ENCODE peak calls at places on chromosome 21, in six cellular contexts. E, S, T, P, R and H are unnamed samples.

GRCh38 chr21:27168084-27168483 is 201.2 kb upstream of the ADAMTS5 start:
- DNase-seq in E (no peak), S (no peak), T (peak), P (no peak), R (no peak), H (no peak)

GRCh38 chr21:27423073-27423472 is 456.2 kb upstream of the ADAMTS5 start:
- DNase-seq in E (no peak), S (no peak), T (peak), P (no peak), R (no peak), H (no peak)

GRCh38 chr21:14480601-14481000 is 65.5 kb downstream of the SAMSN1 start:
- DNase-seq in E (no peak), S (no peak), T (no peak), P (no peak), R (no peak), H (no peak)

GRCh38 chr21:26736449-26736848 is 108.8 kb downstream of the ADAMTS1 start:
- DNase-seq in E (no peak), S (no peak), T (no peak), P (no peak), R (no peak), H (no peak)

GRCh38 chr21:31107871-31108270 is 69.6 kb upstream of the KRTAP19-8 start:
- DNase-seq in E (no peak), S (no peak), T (no peak), P (no peak), R (no peak), H (no peak)

GRCh38 chr21:46413365-46413696 is 45.4 kb upstream of the DIP2A start:
- DNase-seq in E (no peak), S (no peak), T (no peak), P (no peak), R (no peak), H (no peak)

GRCh38 chr21:42374457-42374856 is 8.1 kb upstream of the TFF1 start:
- DNase-seq in E (no peak), S (no peak), T (no peak), P (no peak), R (no peak), H (no peak)

GRCh38 chr21:29074007-29074376 is 544 bp upstream of the CCT8 start:
- DNase-seq in E (no peak), S (peak), T (no peak), P (no peak), R (no peak), H (no peak)

GRCh38 chr21:34878940-34879339 is 170.2 kb downstream of the RUNX1 start:
- DNase-seq in E (no peak), S (no peak), T (no peak), P (no peak), R (no peak), H (no peak)

GRCh38 chr21:34830386-34831140 is 161.8 kb downstream of the CLIC6 start:
- DNase-seq in E (no peak), S (no peak), T (no peak), P (no peak), R (no peak), H (no peak)

GRCh38 chr21:18673789-18674188 is 270.2 kb upstream of the TMPRSS15 start:
- DNase-seq in E (no peak), S (no peak), T (no peak), P (no peak), R (no peak), H (no peak)

GRCh38 chr21:25639922-25640670 is 1.0 kb downstream of the JAM2 start:
- DNase-seq in E (no peak), S (no peak), T (no peak), P (no peak), R (no peak), H (peak)

GRCh38 chr21:39612233-39613028 is at the start of gene B3GALT5:
- DNase-seq in E (no peak), S (no peak), T (no peak), P (no peak), R (no peak), H (peak)

GRCh38 chr21:39562791-39563770 is 49.7 kb upstream of the B3GALT5 start:
- DNase-seq in E (no peak), S (no peak), T (no peak), P (no peak), R (no peak), H (no peak)

GRCh38 chr21:33815153-33815707 is 100.4 kb downstream of the ATP5PO start:
- DNase-seq in E (no peak), S (no peak), T (no peak), P (no peak), R (no peak), H (no peak)

GRCh38 chr21:16116798-16117197 is 387.0 kb downstream of the USP25 start:
- DNase-seq in E (no peak), S (no peak), T (peak), P (no peak), R (no peak), H (no peak)

GRCh38 chr21:34670962-34671348 is 2.2 kb downstream of the CLIC6 start:
- DNase-seq in E (no peak), S (no peak), T (no peak), P (no peak), R (no peak), H (no peak)

GRCh38 chr21:21714396-21714795 is 716.2 kb downstream of the NCAM2 start:
- DNase-seq in E (no peak), S (no peak), T (peak), P (no peak), R (no peak), H (no peak)

GRCh38 chr21:23130308-23130707 is 2132.1 kb downstream of the NCAM2 start:
- DNase-seq in E (no peak), S (no peak), T (no peak), P (no peak), R (no peak), H (no peak)

GRCh38 chr21:31520506-31521163 is 138.9 kb upstream of the SOD1 start:
- DNase-seq in E (no peak), S (no peak), T (peak), P (no peak), R (no peak), H (no peak)

GRCh38 chr21:36347962-36348328 is 27.9 kb downstream of the MORC3 start:
- DNase-seq in E (no peak), S (no peak), T (peak), P (no peak), R (no peak), H (no peak)

GRCh38 chr21:26845066-26845749 is at the start of gene ADAMTS1:
- DNase-seq in E (no peak), S (no peak), T (peak), P (peak), R (no peak), H (peak)

GRCh38 chr21:35602811-35603210 is 457.5 kb downstream of the SETD4 start:
- DNase-seq in E (no peak), S (no peak), T (no peak), P (no peak), R (no peak), H (no peak)

GRCh38 chr21:33011462-33011861 is 14.3 kb upstream of the OLIG2 start:
- DNase-seq in E (no peak), S (peak), T (peak), P (peak), R (no peak), H (no peak)

GRCh38 chr21:38258803-38259485 is 2.2 kb downstream of the KCNJ15 start:
- DNase-seq in E (no peak), S (peak), T (peak), P (no peak), R (no peak), H (no peak)
- TF ChIP-seq SMC3 in E (no peak), S (no peak), T (no peak), P (no peak), R (no peak), H (no peak)

GRCh38 chr21:43603641-43604504 is 55.4 kb downstream of the HSF2BP start:
- DNase-seq in E (no peak), S (no peak), T (peak), P (peak), R (no peak), H (peak)
- TF ChIP-seq SMC3 in E (no peak), S (no peak), T (no peak), P (no peak), R (no peak), H (no peak)

DNA sequence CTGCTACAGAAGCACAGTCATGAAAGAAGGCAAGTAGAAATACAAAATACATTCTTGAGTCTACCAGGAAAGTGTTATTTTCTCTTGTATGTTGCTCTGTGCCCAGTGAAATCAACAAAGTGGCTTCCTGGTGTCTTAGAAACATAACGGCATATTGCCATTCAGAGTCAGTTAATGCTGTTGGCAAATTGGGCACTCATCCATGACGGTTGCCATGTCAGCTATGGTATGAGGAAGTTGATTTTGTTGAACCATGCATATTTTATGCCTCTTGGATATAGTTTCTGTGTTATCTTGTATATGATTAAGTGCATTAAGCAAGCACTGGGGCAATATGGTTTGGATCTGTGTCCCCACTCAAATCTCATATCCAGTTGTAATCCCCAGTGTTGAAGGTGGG is 153.1 kb upstream of the CXADR start:
- DNase-seq in E (no peak), S (no peak), T (no peak), P (no peak), R (no peak), H (no peak)
- TF ChIP-seq SMC3 in E (no peak), S (no peak), T (no peak), P (no peak), R (no peak), H (no peak)

DNA sequence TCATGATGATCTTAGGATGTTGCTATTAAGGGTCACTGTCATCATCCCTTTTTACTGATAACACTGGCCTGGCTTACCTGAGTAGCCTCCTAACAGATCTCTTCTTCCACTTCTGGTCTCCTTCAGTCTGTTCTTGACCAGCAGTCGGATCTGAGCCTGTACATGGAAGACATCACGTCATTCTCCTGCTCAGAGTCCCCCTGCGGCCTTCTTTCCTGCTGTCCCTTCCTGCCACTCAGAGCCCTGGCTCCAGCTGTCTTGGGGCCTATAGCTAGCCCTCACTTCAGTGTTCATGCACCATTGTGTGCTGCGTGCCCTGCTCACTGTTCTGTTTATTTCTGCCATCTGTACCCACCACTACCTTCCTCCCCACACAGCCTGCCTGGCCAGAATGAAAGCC is 8.3 kb downstream of the ADARB1 start:
- DNase-seq in E (no peak), S (no peak), T (no peak), P (no peak), R (no peak), H (no peak)
- TF ChIP-seq SMC3 in E (no peak), S (no peak), T (no peak), P (no peak), R (no peak), H (no peak)

GRCh38 chr21:45146801-45147200 is 72.4 kb downstream of the ADARB1 start:
- DNase-seq in E (no peak), S (no peak), T (no peak), P (no peak), R (no peak), H (no peak)
- TF ChIP-seq SMC3 in E (no peak), S (no peak), T (no peak), P (no peak), R (no peak), H (no peak)

GRCh38 chr21:37566790-37567725 is 200.5 kb downstream of the DYRK1A start:
- DNase-seq in E (no peak), S (no peak), T (no peak), P (no peak), R (no peak), H (no peak)
- TF ChIP-seq SMC3 in E (no peak), S (no peak), T (no peak), P (no peak), R (no peak), H (no peak)